ENCODE peak calls at places on chromosome 21, in seven cellular contexts. Q, B, G, K, M, A and X are unnamed samples.

GRCh38 chr21:42705746-42706374 is 52.4 kb downstream of the PDE9A start:
- DNase-seq in Q (no peak), B (no peak), G (no peak), K (peak), M (no peak), A (no peak), X (no peak)

GRCh38 chr21:39001341-39001740 is 181.9 kb downstream of the PSMG1 start:
- DNase-seq in Q (no peak), B (no peak), G (no peak), K (no peak), M (no peak), A (no peak), X (no peak)

GRCh38 chr21:32457360-32457840 is 44.9 kb downstream of the EVA1C start:
- DNase-seq in Q (no peak), B (peak), G (peak), K (no peak), M (peak), A (peak), X (peak)

GRCh38 chr21:35635261-35635660 is 425.1 kb downstream of the SETD4 start:
- DNase-seq in Q (no peak), B (no peak), G (no peak), K (no peak), M (no peak), A (no peak), X (no peak)

GRCh38 chr21:28827422-28827821 is 165.3 kb downstream of the LTN1 start:
- DNase-seq in Q (no peak), B (no peak), G (no peak), K (no peak), M (no peak), A (no peak), X (no peak)

GRCh38 chr21:37684577-37684976 is 231.7 kb downstream of the KCNJ6 start:
- DNase-seq in Q (no peak), B (no peak), G (no peak), K (no peak), M (no peak), A (no peak), X (no peak)

GRCh38 chr21:33821580-33822322 is 93.9 kb downstream of the ATP5PO start:
- DNase-seq in Q (no peak), B (no peak), G (no peak), K (no peak), M (no peak), A (no peak), X (no peak)

GRCh38 chr21:26845066-26845749 is at the start of gene ADAMTS1:
- DNase-seq in Q (no peak), B (peak), G (no peak), K (peak), M (peak), A (peak), X (peak)

GRCh38 chr21:39141502-39141901 is 41.7 kb downstream of the PSMG1 start:
- DNase-seq in Q (no peak), B (peak), G (no peak), K (no peak), M (no peak), A (no peak), X (no peak)

GRCh38 chr21:37032877-37033471 is 26.5 kb downstream of the RIPPLY3 start:
- DNase-seq in Q (no peak), B (no peak), G (no peak), K (peak), M (no peak), A (no peak), X (no peak)

GRCh38 chr21:26138615-26139257 is 31.8 kb downstream of the APP start:
- DNase-seq in Q (no peak), B (peak), G (no peak), K (no peak), M (no peak), A (no peak), X (no peak)

GRCh38 chr21:41669533-41669830 is 97.4 kb downstream of the RIPK4 start:
- DNase-seq in Q (no peak), B (no peak), G (no peak), K (peak), M (no peak), A (no peak), X (no peak)
- TF ChIP-seq CTCF in Q (no peak), B (no peak), G (no peak), K (no peak), M (no peak), A (no peak), X (no peak)

DNA sequence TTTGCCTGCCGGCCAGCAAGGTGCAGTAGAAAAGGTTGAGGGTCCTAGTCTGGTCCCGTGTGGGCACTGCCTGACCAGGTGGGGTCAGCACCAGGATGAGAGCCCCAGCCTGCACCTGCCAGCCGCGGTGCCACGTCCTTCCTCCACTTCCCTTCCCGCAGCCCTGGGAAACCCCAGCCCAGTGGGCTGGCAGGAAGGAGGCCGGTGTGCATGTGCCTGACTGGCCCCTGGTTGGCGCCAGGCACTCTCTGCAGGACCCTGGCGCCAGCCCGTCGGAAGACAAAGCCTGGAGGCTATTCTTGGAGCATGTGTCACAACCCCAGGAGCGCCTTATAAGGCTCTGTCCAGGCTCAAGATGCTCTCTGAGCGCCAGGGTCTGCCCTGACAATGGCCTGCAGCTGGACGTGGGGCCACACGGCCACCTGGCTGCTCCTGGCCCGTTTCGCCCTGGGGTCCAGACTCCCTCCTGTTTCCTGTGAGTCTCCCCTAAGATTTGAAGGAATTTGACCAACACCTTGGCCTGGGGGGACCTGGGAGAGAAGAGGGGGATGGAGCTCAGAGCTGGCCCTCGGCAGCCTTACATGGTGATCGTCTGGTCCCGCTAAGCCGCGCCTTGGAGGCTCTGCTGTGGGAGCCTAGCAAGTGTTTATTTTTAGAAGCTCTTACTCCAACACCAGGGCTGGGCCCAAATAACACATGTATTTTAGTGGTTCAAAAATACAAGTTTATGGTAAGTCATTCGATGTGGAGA is 31.9 kb upstream of the POFUT2 start:
- DNase-seq in Q (no peak), B (no peak), G (no peak), K (peak), M (peak), A (no peak), X (no peak)
- TF ChIP-seq POLR2A in Q (no peak), B (no peak), G (no peak), K (no peak), M (no peak), A (no peak), X (no peak)

DNA sequence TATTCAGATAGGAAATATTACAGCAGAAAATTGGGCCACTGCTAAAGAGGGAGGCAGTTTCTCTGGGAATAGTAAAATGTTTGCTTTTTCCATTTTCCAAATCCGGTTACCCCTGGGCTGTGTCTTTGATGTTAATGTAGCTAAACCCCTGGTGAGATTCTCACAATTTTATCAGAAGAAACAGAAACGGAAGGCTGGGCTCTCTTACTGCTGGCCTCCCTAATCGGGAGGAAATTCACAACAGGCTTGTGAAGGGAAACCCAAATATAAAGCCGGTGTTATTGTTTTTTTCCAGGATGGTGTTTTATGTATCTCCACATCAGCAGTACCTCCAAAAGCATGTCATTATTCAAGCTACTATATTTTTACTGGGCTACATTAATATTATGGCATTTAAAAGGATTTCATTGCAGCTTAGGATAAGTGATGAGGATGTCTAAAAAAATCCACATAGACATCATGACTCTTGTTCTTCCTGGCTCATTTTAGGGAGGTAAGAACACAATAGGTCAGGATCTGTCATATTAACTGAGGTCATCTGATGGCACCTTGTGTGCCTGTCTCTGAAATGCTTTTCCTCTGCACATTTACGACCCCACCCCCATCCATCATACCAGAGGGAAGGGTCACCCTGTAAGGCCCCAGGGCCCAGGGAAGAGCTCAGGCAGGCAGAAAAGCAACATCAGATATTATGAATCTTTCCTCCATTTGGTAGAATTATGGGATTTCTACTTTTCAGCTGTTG is 158.7 kb downstream of the DSCAM start:
- DNase-seq in Q (no peak), B (no peak), G (no peak), K (no peak), M (no peak), A (no peak), X (no peak)
- TF ChIP-seq CTCF in Q (no peak), B (no peak), G (no peak), K (no peak), M (no peak), A (no peak), X (no peak)

GRCh38 chr21:44303490-44303981 is 3.7 kb downstream of the PFKL start:
- DNase-seq in Q (no peak), B (peak), G (no peak), K (no peak), M (no peak), A (no peak), X (peak)
- TF ChIP-seq POLR2A in Q (no peak), B (peak), G (no peak), K (no peak), M (no peak), A (no peak), X (no peak)

DNA sequence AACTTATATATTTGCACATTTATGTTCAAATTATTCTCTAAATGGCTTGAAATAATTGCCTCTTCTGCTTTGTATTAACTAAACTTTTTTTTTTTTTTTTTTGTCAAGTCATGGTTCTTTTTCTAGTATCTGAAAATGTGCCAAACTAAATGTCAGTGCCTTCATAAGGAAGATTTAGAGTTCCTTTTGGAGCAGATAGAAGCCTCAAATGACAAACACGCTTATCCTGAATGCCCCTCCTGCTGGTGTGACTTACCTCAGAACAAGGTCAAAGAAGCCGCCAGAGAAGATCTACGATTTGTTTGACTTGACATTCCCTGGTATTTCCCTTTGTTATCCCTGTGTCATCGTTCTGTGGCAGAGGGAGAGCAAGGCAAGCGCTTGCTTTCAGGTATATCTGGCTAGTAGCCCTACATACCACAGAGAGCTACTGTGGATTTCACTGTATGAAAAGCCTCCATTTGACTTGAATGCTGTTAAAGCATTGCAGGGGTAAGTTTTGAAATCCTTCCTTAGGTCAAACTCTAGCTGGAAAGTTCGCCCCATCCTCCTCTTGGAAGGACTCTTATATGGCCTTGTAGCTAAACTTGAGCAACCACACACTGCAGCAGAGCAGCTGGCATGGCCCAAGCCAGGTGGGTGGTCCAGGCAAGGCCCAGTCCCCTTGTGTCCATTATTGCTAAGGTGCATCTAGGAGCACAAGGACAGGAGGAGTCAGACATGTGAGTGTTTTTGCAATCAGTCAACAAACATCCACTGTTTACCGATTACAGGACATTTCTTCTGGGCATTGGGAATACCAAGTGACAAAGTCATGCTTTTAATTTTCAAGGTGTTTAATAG is 285.4 kb upstream of the USP25 start:
- DNase-seq in Q (no peak), B (no peak), G (no peak), K (no peak), M (no peak), A (no peak), X (no peak)
- TF ChIP-seq CTCF in Q (no peak), B (no peak), G (no peak), K (no peak), M (no peak), A (no peak), X (no peak)